ENCODE peak calls at places on chromosomes 12 and 14, in seven cellular contexts. K is activated T-helper 1 cell treated with anti-CD3 and anti-CD28 coated beads, Interleukin-2, amount 50 U/mL, for 16 hours; M is activated T-cell treated with anti-CD3 and anti-CD28 coated beads, Interleukin-2, amount 50 U/mL, for 48 hours; J is CD8-positive, alpha-beta memory T cell; H is T47D; B is NCI-H1092; Z is stimulated activated CD4-positive, alpha-beta T cell treated with anti-CD3 and anti-CD28 coated beads, Interleukin-1b, Interleukin-23, amount 100 ng/mL, for 1 hour. W is an unnamed sample.
A peak's percentile ranks its signal among the peaks of the same experiment; 100 is the strongest.

GRCh38 chr14:58479975-58480374 is 52.5 kb downstream of the KIAA0586 start:
- DNase-seq in B (no peak), K (no peak), Z (no peak), H (no peak), M (no peak), J (no peak), W (no peak)

GRCh38 chr12:84492381-84492883 is 420.2 kb downstream of the SLC6A15 start:
- DNase-seq in B (no peak), H (no peak), M (no peak), J (no peak), K (no peak), Z (no peak), W (no peak)

GRCh38 chr12:85681333-85681732 is 154.9 kb downstream of the RASSF9 start:
- DNase-seq in K (no peak), B (no peak), M (no peak), H (no peak), J (no peak), Z (no peak), W (no peak)

GRCh38 chr14:59098377-59098776 is 90.1 kb upstream of the DAAM1 start:
- DNase-seq in M (no peak), B (no peak), Z (no peak), H (no peak), J (no peak), K (no peak), W (no peak)

GRCh38 chr12:132743831-132744230 is 17.8 kb downstream of the ANKLE2 start:
- DNase-seq in J (no peak), B (no peak), H (no peak), M (no peak), K (no peak), Z (no peak), W (no peak)

GRCh38 chr14:100778078-100778927 is 47.6 kb upstream of the MEG3 start:
- DNase-seq in J (no peak), Z (no peak), H (no peak), B (no peak), M (no peak), K (no peak), W (no peak)

GRCh38 chr12:26699237-26699636 is 133.8 kb downstream of the ITPR2 start:
- DNase-seq in Z (no peak), M (no peak), B (no peak), K (no peak), J (no peak), H (no peak), W (no peak)

GRCh38 chr12:91091916-91092715 is 19.2 kb downstream of the LUM start:
- DNase-seq in J (no peak), Z (no peak), H (no peak), K (no peak), M (no peak), B (no peak), W (no peak)

GRCh38 chr12:47799357-47799955 is 20.2 kb downstream of the HDAC7 start:
- DNase-seq in J (no peak), B (no peak), Z (no peak), K (no peak), M (no peak), H (no peak), W (no peak)

GRCh38 chr12:57605308-57606015 is 838 bp downstream of the DTX3 start:
- DNase-seq in Z (no peak), M (no peak), J (no peak), B (no peak), H (no peak), K (no peak), W (no peak)

GRCh38 chr12:34163443-34163842 is 141.1 kb downstream of the ALG10 start:
- DNase-seq in M (no peak), H (no peak), K (no peak), B (no peak), J (no peak), Z (no peak), W (no peak)

GRCh38 chr14:103755060-103755459 is 39.5 kb downstream of the ZFYVE21 start:
- DNase-seq in H (no peak), K (no peak), B (no peak), Z (no peak), J (no peak), M (no peak), W (no peak)

GRCh38 chr14:59190372-59190771 is 1.9 kb downstream of the DAAM1 start:
- DNase-seq in M (no peak), K (no peak), B (no peak), H (no peak), Z (no peak), J (no peak), W (peak; percentile 68)

GRCh38 chr12:92162079-92162478 is 16.4 kb upstream of the BTG1 start:
- DNase-seq in Z (no peak), K (no peak), M (no peak), B (no peak), J (no peak), H (no peak), W (no peak)

GRCh38 chr14:54253195-54253947 is 143.4 kb upstream of the CDKN3 start:
- DNase-seq in Z (no peak), J (no peak), M (peak; percentile 21), K (no peak), H (no peak), B (no peak), W (no peak)